ENCODE peak calls at places on chromosomes 5 and 9, in eight cellular contexts. S is cardiac fibroblast, L is GM23338, M is upper lobe of right lung, B is choroid plexus epithelial cell, X is mucosa of descending colon, H is tibial artery, W is nephron progenitor cell. D is an unnamed sample.

GRCh38 chr5:38793099-38793498 is 52.7 kb upstream of the OSMR start:
- DNase-seq in S (no peak), L (no peak), M (no peak), B (no peak), X (no peak), H (no peak), W (no peak), D (no peak)

GRCh38 chr9:32350682-32351081 is 33.8 kb upstream of the ACO1 start:
- DNase-seq in S (peak), L (peak), M (no peak), B (peak), X (no peak), H (no peak), W (no peak), D (no peak)

GRCh38 chr5:180323929-180324632 is 29.1 kb downstream of the GFPT2 start:
- DNase-seq in S (peak), L (no peak), M (no peak), B (peak), X (no peak), H (no peak), W (no peak), D (no peak)

GRCh38 chr9:36189978-36190377 is 743 bp upstream of the CLTA start:
- DNase-seq in S (peak), L (peak), M (no peak), B (no peak), X (no peak), H (no peak), W (no peak), D (no peak)

GRCh38 chr5:157322581-157322980 is 56.7 kb downstream of the CYFIP2 start:
- DNase-seq in S (no peak), L (no peak), M (no peak), B (no peak), X (no peak), H (no peak), W (no peak), D (no peak)

GRCh38 chr5:145557345-145557744 is 277.8 kb downstream of the PRELID2 start:
- DNase-seq in S (no peak), L (no peak), M (no peak), B (no peak), X (no peak), H (no peak), W (no peak), D (no peak)

GRCh38 chr9:120841930-120842684 is 615 bp downstream of the PSMD5 start:
- DNase-seq in S (peak), L (peak), M (no peak), B (peak), X (no peak), H (no peak), W (no peak), D (no peak)

GRCh38 chr9:122218885-122219855 is 9.6 kb downstream of the LHX6 start:
- DNase-seq in S (no peak), L (peak), M (no peak), B (peak), X (no peak), H (no peak), W (peak), D (no peak)

GRCh38 chr5:151700816-151701215 is 14.1 kb upstream of the SPARC start:
- DNase-seq in S (no peak), L (no peak), M (no peak), B (no peak), X (no peak), H (no peak), W (no peak), D (no peak)

GRCh38 chr5:127813633-127814171 is 110.5 kb downstream of the CCDC192 start:
- DNase-seq in S (peak), L (no peak), M (no peak), B (peak), X (no peak), H (no peak), W (no peak), D (no peak)

GRCh38 chr9:135501261-135502167 is 1.0 kb downstream of the MRPS2 start:
- DNase-seq in S (peak), L (no peak), M (peak), B (no peak), X (peak), H (peak), W (no peak), D (no peak)

GRCh38 chr9:8223861-8224260 is 424.3 kb upstream of the DMAC1 start:
- DNase-seq in S (no peak), L (no peak), M (no peak), B (no peak), X (no peak), H (no peak), W (no peak), D (no peak)

GRCh38 chr5:54470191-54470590 is 14.7 kb downstream of the HSPB3 start:
- DNase-seq in S (peak), L (no peak), M (no peak), B (peak), X (no peak), H (no peak), W (no peak), D (no peak)

GRCh38 chr9:129164246-129164930 is 13.7 kb downstream of the IER5L start:
- DNase-seq in S (peak), L (peak), M (no peak), B (peak), X (no peak), H (peak), W (no peak), D (no peak)

GRCh38 chr5:111730659-111731382 is 26.2 kb downstream of the NREP start:
- DNase-seq in S (no peak), L (no peak), M (no peak), B (no peak), X (no peak), H (no peak), W (no peak), D (no peak)

GRCh38 chr5:64690417-64691151 is at the start of gene SHISAL2B:
- DNase-seq in S (peak), L (peak), M (no peak), B (peak), X (no peak), H (no peak), W (peak), D (peak)

GRCh38 chr9:35071814-35072460 is 488 bp downstream of the VCP start:
- DNase-seq in S (peak), L (peak), M (peak), B (peak), X (peak), H (peak), W (peak), D (peak)

GRCh38 chr9:87862536-87863268 is 20.0 kb upstream of the SPATA31E1 start:
- DNase-seq in S (peak), L (no peak), M (no peak), B (peak), X (no peak), H (no peak), W (no peak), D (no peak)

GRCh38 chr9:92988215-92988731 is 41.0 kb downstream of the FGD3 start:
- DNase-seq in S (no peak), L (no peak), M (peak), B (no peak), X (no peak), H (no peak), W (no peak), D (no peak)

GRCh38 chr5:81233080-81233634 is at the start of gene CKMT2:
- DNase-seq in S (peak), L (peak), M (peak), B (peak), X (peak), H (peak), W (peak), D (peak)

GRCh38 chr9:123928471-123929176 is 1.3 kb downstream of the DENND1A start:
- DNase-seq in S (peak), L (no peak), M (no peak), B (peak), X (no peak), H (no peak), W (no peak), D (no peak)

GRCh38 chr9:113427629-113428028 is 17.1 kb downstream of the C9orf43 start:
- DNase-seq in S (peak), L (no peak), M (no peak), B (peak), X (no peak), H (no peak), W (no peak), D (no peak)

DNA sequence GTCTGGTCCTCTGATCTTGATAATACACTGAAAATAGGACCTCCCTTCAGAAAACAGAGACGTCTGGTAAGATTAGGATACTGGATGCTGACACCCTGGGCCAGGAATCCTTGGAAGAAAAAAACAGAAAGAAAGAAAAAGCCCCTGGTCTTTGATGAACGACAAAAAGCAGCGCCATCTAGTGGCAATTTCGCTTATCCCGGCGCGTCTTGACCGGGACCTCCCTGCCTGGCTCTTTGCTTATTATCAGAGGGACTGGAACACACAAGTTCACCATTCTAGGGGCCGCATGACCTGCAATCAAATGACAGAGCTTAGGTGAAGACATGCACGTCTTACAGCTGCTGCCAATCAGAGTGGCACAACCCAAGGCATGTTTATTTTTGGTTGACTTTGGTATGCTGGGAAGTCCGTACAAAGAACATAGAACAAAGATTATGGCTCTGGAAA is 114.9 kb upstream of the NFIB start:
- DNase-seq in S (peak), L (peak), M (peak), B (peak), X (no peak), H (peak), W (peak), D (peak)
- TF ChIP-seq CTCF in S (peak), L (peak), M (peak), B (peak), X (peak), H (peak), W (peak), D (peak)

GRCh38 chr9:137317979-137318511 is 16.0 kb upstream of the NRARP start:
- DNase-seq in S (no peak), L (no peak), M (no peak), B (no peak), X (no peak), H (no peak), W (no peak), D (no peak)

GRCh38 chr9:137318565-137318964 is 16.5 kb upstream of the NRARP start:
- DNase-seq in S (no peak), L (no peak), M (no peak), B (no peak), X (no peak), H (no peak), W (no peak), D (no peak)

GRCh38 chr9:137319976-137320551 is 18.0 kb upstream of the NRARP start:
- DNase-seq in S (no peak), L (no peak), M (no peak), B (no peak), X (peak), H (no peak), W (no peak), D (peak)

GRCh38 chr9:137319434-137319975 is 17.4 kb upstream of the NRARP start:
- DNase-seq in S (no peak), L (no peak), M (no peak), B (no peak), X (no peak), H (no peak), W (no peak), D (no peak)

DNA sequence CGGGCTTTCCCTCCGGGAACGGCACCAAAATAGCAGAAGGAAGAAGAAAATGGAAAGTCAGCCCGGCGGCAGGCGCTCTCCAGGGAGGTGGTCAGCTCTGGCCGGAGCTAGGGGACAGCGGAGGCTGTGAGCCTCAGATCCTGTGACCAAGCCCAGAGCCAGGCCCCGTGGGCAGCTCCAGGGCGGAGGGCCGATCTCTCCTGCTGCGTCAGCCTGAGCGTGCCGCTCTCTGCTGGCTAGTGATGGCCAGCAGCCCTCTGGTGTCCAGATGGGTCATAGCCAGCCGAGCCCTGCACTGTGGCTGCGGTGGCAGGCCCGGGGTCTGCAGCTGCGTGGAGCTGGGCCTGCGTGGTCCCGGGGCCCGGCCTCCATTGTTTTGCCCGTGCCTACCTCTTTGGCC is 16.9 kb upstream of the NRARP start:
- DNase-seq in S (peak), L (peak), M (no peak), B (no peak), X (peak), H (no peak), W (peak), D (peak)
- TF ChIP-seq CTCF in S (peak), L (peak), M (peak), B (peak), X (no peak), H (peak), W (peak), D (no peak)

DNA sequence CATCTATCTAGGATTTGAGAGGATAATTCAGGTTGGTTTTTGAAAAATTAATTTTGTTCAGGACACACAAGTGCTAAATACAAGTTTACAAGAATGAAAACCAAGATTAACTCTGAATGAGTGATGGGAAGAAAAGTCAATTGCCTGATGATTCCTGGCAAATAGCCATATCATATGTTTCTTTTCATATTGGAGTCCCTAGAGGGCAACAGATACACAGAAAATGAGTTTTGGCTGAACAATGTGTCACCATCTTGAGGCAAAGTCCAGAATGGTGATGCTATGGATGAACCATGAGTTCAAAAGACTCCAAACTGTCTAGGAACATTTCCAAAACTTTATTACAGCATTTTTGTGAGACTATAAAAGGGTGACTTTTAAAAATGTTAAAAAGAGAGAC is 382.9 kb downstream of the TMEM161B start:
- DNase-seq in S (no peak), L (no peak), M (no peak), B (no peak), X (no peak), H (no peak), W (no peak), D (no peak)
- TF ChIP-seq CTCF in S (no peak), L (peak), M (no peak), B (no peak), X (no peak), H (no peak), W (no peak), D (no peak)

DNA sequence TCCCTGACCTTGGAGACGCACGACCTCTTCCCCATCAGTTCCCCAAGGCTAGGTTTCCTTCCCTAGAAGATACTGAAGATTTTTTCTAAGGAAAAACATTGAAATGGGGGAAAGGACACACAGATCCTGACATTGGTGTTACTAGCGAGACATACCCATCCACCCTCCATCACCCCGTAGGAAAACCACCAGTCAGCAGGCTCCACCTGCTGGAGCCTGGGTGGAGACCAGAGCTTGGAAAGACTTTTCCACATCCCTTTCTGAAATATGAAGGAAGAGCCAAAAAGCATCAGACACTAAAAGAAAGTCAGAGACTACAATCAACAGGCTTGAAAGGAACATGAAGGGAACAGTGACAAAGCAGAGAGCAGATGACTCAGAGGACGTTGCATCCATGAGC is 638.0 kb downstream of the IRX1 start:
- DNase-seq in S (peak), L (peak), M (no peak), B (no peak), X (no peak), H (no peak), W (no peak), D (no peak)
- TF ChIP-seq CTCF in S (peak), L (peak), M (no peak), B (no peak), X (no peak), H (no peak), W (no peak), D (no peak)

DNA sequence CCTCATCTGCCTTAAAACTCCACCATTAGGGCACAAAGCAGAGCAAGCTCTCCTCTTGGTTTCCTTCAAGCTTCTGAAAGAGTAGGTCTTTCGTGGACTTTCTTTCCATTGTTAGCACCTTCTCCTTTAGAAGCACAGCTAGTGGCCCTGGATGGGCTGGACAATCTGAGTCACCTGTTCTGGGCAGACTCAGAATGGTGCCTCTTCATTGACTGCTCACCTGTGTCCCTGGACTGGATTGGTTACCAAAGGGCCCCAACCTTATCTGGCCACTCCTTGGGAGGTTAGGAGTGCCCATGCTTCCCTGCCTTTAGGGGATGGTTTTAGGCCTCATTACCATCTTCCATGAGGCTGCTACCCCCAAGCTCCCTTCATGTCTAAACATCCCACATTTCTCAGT is 23.2 kb downstream of the TMEM174 start:
- DNase-seq in S (no peak), L (no peak), M (no peak), B (no peak), X (no peak), H (no peak), W (no peak), D (no peak)
- TF ChIP-seq CTCF in S (no peak), L (no peak), M (no peak), B (no peak), X (no peak), H (no peak), W (no peak), D (no peak)

GRCh38 chr5:320524-321232 is 836 bp upstream of the AHRR start:
- DNase-seq in S (no peak), L (peak), M (peak), B (no peak), X (peak), H (no peak), W (no peak), D (peak)
- TF ChIP-seq CTCF in S (no peak), L (no peak), M (no peak), B (no peak), X (no peak), H (no peak), W (no peak), D (no peak)

DNA sequence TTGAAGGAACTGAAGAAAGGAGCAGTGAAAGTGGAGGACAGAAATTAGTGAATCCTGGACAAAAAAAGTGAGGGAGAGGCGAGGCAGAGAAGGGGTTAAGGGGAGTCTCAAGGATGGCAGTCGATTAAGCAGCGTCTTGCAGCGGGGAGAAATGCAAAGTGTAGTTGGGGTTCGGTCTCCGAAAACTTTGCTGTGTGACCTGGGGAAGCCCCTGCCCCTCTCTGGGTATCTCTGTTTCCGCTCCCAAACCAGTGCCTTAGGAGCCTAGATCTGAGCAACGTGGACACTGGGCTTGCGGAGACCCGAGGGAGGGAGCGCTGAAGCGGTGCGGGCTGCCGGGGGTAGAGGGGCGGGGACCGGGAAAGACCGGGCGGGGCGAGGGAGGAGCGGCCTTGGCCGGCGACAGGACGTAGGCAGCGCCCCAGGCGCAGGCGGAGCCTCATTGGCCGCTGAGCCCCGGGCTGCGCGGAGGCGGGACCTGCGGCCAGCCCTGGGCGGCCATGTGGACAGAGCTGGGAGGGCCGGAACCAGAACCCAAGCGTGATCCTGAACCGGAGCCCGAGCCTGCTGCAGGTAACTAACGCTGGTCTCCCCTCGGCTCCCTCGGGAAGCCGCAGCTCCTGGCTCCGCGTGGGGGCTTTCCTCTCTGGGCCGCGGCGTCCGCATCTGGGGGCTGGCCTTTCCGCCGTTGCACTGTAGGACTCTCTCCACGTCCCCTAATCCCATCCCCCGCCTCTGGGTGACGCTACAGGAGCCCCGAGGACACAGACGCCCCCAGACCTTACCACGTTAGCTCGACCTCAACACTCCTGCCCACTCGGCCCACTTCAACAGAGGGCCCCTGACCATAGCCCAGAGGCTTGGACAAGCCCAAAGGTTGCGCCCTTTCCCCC is at the start of gene ALDH1B1:
- DNase-seq in S (peak), L (peak), M (peak), B (peak), X (peak), H (peak), W (peak), D (peak)
- TF ChIP-seq CTCF in S (peak), L (peak), M (no peak), B (peak), X (no peak), H (no peak), W (no peak), D (no peak)